ENCODE peak calls at places on chromosomes 16 and 17, in nine cellular contexts. N, A, I, M, T, B, F, J and L are unnamed samples.

GRCh38 chr17:34135841-34136240 is 119.2 kb upstream of the CCL2 start:
- DNase-seq in N (no peak), A (no peak), I (no peak), M (no peak), T (no peak), B (no peak), F (no peak), J (peak; percentile 58), L (no peak)

GRCh38 chr17:42706732-42707131 is 24.4 kb downstream of the CNTNAP1 start:
- DNase-seq in N (peak; percentile 64), A (no peak), I (no peak), M (no peak), T (no peak), B (no peak), F (no peak), J (no peak), L (no peak)

GRCh38 chr17:68709461-68709860 is 108.3 kb upstream of the FAM20A start:
- DNase-seq in N (no peak), A (no peak), I (no peak), M (no peak), T (no peak), B (no peak), F (no peak), J (no peak), L (no peak)

GRCh38 chr16:25614836-25615235 is 76.9 kb upstream of the HS3ST4 start:
- DNase-seq in N (no peak), A (no peak), I (no peak), M (no peak), T (no peak), B (no peak), F (no peak), J (no peak), L (no peak)

GRCh38 chr16:68267612-68268405 is 3.5 kb downstream of the SLC7A6 start:
- DNase-seq in N (no peak), A (no peak), I (no peak), M (no peak), T (no peak), B (no peak), F (no peak), J (peak; percentile 50), L (peak; percentile 45)

GRCh38 chr17:7729841-7730240 is 12.3 kb downstream of the DNAH2 start:
- DNase-seq in N (no peak), A (no peak), I (no peak), M (no peak), T (no peak), B (no peak), F (no peak), J (no peak), L (no peak)

GRCh38 chr17:4179071-4179470 is 36.1 kb downstream of the CYB5D2 start:
- DNase-seq in N (no peak), A (no peak), I (no peak), M (no peak), T (no peak), B (no peak), F (no peak), J (no peak), L (no peak)

GRCh38 chr17:38707678-38708351 is 2.7 kb downstream of the MLLT6 start:
- DNase-seq in N (no peak), A (no peak), I (no peak), M (no peak), T (no peak), B (no peak), F (no peak), J (no peak), L (peak; percentile 80)

GRCh38 chr17:71830916-71831315 is 289.9 kb upstream of the SOX9 start:
- DNase-seq in N (no peak), A (no peak), I (no peak), M (no peak), T (no peak), B (no peak), F (no peak), J (no peak), L (peak; percentile 60)

GRCh38 chr17:8964801-8965393 is 610 bp downstream of the PIK3R5 start:
- DNase-seq in N (peak; percentile 51), A (no peak), I (no peak), M (peak; percentile 36), T (no peak), B (no peak), F (no peak), J (no peak), L (peak; percentile 25)

GRCh38 chr17:31067699-31068184 is 27.0 kb upstream of the NF1 start:
- DNase-seq in N (no peak), A (peak; percentile 45), I (peak; percentile 73), M (no peak), T (peak; percentile 63), B (no peak), F (peak; percentile 88), J (no peak), L (peak; percentile 9)

GRCh38 chr17:66835476-66835875 is 559 bp downstream of the CACNG5 start:
- DNase-seq in N (no peak), A (no peak), I (no peak), M (no peak), T (no peak), B (no peak), F (no peak), J (no peak), L (no peak)